ENCODE peak calls at places on chromosomes 1 and 21, in four cellular contexts. C is GM23248, R is SK-N-SH, Y is PC-3. G is an unnamed sample. For H3K9me2, the result is how much of the 10 kb centered on the place peaks cover.

GRCh38 chr1:244437108-244437507 is 14.6 kb downstream of the ADSS2 start:
- DNase-seq in Y (peak), C (peak), R (no peak), G (no peak)

GRCh38 chr1:227729881-227730629 is 5.0 kb downstream of the JMJD4 start:
- DNase-seq in Y (peak), C (peak), R (peak), G (peak)

GRCh38 chr21:35010450-35010849 is 38.7 kb downstream of the RUNX1 start:
- DNase-seq in Y (no peak), R (no peak), C (no peak), G (no peak)

GRCh38 chr1:56799605-56800398 is 19.4 kb downstream of the FYB2 start:
- DNase-seq in Y (peak), C (peak), R (no peak), G (no peak)

GRCh38 chr1:155983191-155984023 is 5.1 kb upstream of the ARHGEF2 start:
- DNase-seq in C (peak), R (no peak), Y (peak), G (peak)

GRCh38 chr1:8496473-8496872 is 178.6 kb downstream of the SLC45A1 start:
- DNase-seq in R (no peak), Y (no peak), C (no peak), G (no peak)

GRCh38 chr1:178388398-178389161 is 108.2 kb downstream of the CLEC20A start:
- DNase-seq in Y (no peak), R (no peak), C (peak), G (no peak)

GRCh38 chr1:179187708-179188471 is 41.6 kb downstream of the ABL2 start:
- DNase-seq in C (no peak), R (no peak), Y (no peak), G (no peak)

GRCh38 chr21:46151989-46152938 is 3.1 kb downstream of the FTCD start:
- DNase-seq in R (no peak), C (no peak), Y (no peak), G (no peak)

GRCh38 chr1:93437976-93438605 is 9.8 kb upstream of the FNBP1L start:
- DNase-seq in Y (peak), C (peak), R (peak), G (peak)

GRCh38 chr1:2468041-2468472 is 8.0 kb upstream of the PLCH2 start:
- DNase-seq in C (peak), Y (peak), R (peak), G (peak)

GRCh38 chr1:104878203-104878911 is 1128.7 kb downstream of the AMY1C start:
- DNase-seq in R (no peak), Y (no peak), C (no peak), G (no peak)
- H2AFZ ChIP-seq in R (no peak), Y (no peak), C (no peak), G (no peak)

DNA sequence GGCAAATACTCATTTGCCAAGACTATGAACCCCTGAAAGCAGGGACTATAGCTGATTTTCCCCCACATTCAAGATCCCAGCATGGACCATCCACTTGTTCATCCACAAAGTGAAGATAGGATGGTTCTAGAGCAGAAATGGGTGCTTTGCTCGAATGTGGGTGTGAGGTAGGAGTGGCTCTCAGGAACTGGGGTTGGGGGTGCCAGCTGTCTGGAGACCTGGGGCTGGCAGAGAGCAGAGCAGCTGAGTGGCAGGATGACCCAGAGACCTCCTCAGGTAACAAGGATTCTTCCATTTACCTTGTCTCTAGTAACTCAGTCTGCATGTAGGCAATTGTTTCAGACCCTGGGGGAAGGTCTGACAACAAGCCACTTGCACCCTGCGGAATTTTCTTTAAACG is 6.0 kb downstream of the S100A9 start:
- DNase-seq in C (no peak), R (no peak), Y (no peak), G (no peak)
- H3K9me2 ChIP-seq in C (under half), R (under half), Y (under half), G (under half)

GRCh38 chr1:43207229-43207853 is 35.2 kb downstream of the CFAP57 start:
- DNase-seq in Y (no peak), C (peak), R (no peak), G (peak)
- H2AFZ ChIP-seq in Y (peak), C (peak), R (peak), G (peak)

GRCh38 chr1:114040273-114041043 is 61.2 kb downstream of the OLFML3 start:
- DNase-seq in C (peak), Y (no peak), R (no peak), G (no peak)

GRCh38 chr1:114043046-114043445 is 63.8 kb downstream of the OLFML3 start:
- DNase-seq in Y (no peak), C (no peak), R (no peak), G (no peak)

GRCh38 chr1:114037952-114038867 is 58.9 kb downstream of the OLFML3 start:
- DNase-seq in C (no peak), R (no peak), Y (peak), G (no peak)

GRCh38 chr1:114043548-114043947 is 64.3 kb downstream of the OLFML3 start:
- DNase-seq in C (no peak), Y (no peak), R (no peak), G (no peak)
- H3K9me2 ChIP-seq in C (under half), Y (under half), R (under half), G (under half)

DNA sequence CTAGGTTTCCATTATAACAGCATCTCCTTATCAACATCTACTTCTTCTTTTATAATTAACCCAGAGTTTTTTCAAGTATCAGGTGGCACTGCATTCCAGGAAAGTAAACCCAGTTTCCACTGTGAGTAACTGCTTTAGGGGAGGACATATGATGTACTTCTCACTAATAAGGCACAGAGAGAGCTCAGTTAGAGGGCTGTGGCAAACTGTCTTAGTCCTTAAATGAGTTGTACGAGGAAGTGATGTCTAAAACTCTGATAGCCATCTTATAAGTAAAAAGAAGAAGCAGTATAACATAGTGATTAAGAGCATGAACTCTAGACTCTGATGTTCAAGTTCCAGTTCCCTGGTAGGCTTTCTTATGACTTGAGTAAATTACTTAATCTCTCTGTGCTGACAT is 58.7 kb upstream of the PTGS2 start:
- DNase-seq in Y (no peak), R (no peak), C (no peak), G (no peak)
- H2AFZ ChIP-seq in Y (no peak), R (no peak), C (no peak), G (no peak)

GRCh38 chr1:181607524-181607923 is 124.2 kb downstream of the CACNA1E start:
- DNase-seq in C (no peak), R (no peak), Y (no peak), G (no peak)
- H3K9me2 ChIP-seq in C (under half), R (under half), Y (under half), G (under half)

GRCh38 chr1:26785611-26786436 is 1.9 kb upstream of the PIGV start:
- DNase-seq in R (no peak), Y (no peak), C (peak), G (no peak)
- H2AFZ ChIP-seq in R (no peak), Y (no peak), C (peak), G (peak)

GRCh38 chr21:32534113-32534512 is 51.2 kb downstream of the TCP10L start:
- DNase-seq in R (no peak), Y (no peak), C (no peak), G (no peak)
- H3K9me2 ChIP-seq in R (under half), Y (under half), C (under half), G (under half)

GRCh38 chr1:81323862-81324261 is 476.9 kb upstream of the ADGRL2 start:
- DNase-seq in R (no peak), Y (no peak), C (no peak), G (no peak)
- H2AFZ ChIP-seq in R (no peak), Y (no peak), C (no peak), G (no peak)